ENCODE peak calls at places on chromosomes 6 and 20, in four cellular contexts. X is Karpas-422, G is endothelial cell of umbilical vein, W is adipocyte. V is an unnamed sample.

GRCh38 chr6:154481541-154482013 is 28.9 kb downstream of the CNKSR3 start:
- DNase-seq in X (no peak), G (no peak), W (no peak), V (no peak)

GRCh38 chr6:52603000-52603795 is 26.3 kb upstream of the TRAM2 start:
- DNase-seq in X (no peak), G (peak; percentile 67), W (peak; percentile 67), V (peak; percentile 84)

GRCh38 chr6:140371360-140371870 is 997.0 kb upstream of the CITED2 start:
- DNase-seq in X (no peak), G (peak; percentile 7), W (no peak), V (peak; percentile 28)

GRCh38 chr20:57695012-57695411 is 14.8 kb downstream of the PMEPA1 start:
- DNase-seq in X (no peak), G (no peak), W (no peak), V (no peak)

GRCh38 chr6:87279051-87279595 is 43.3 kb upstream of the SMIM8 start:
- DNase-seq in X (no peak), G (no peak), W (no peak), V (no peak)

GRCh38 chr20:12882832-12883506 is 125.8 kb upstream of the SPTLC3 start:
- DNase-seq in X (no peak), G (no peak), W (peak; percentile 5), V (peak; percentile 61)

GRCh38 chr6:108194503-108194902 is 28.7 kb downstream of the NR2E1 start:
- DNase-seq in X (no peak), G (no peak), W (no peak), V (no peak)

GRCh38 chr6:39209360-39209811 is 19.9 kb downstream of the KCNK5 start:
- DNase-seq in X (no peak), G (no peak), W (no peak), V (no peak)

GRCh38 chr20:32483351-32484220 is 101.5 kb downstream of the NOL4L start:
- DNase-seq in X (peak; percentile 62), G (peak; percentile 75), W (peak; percentile 84), V (peak; percentile 85)

GRCh38 chr6:35214869-35215664 is 1.3 kb downstream of the SCUBE3 start:
- DNase-seq in X (no peak), G (no peak), W (peak; percentile 14), V (peak; percentile 46)

GRCh38 chr6:108106261-108106660 is 31.7 kb upstream of the OSTM1 start:
- DNase-seq in X (no peak), G (no peak), W (no peak), V (no peak)

GRCh38 chr20:33660035-33660684 is 2.0 kb upstream of the C20orf144 start:
- DNase-seq in X (no peak), G (no peak), W (no peak), V (no peak)

GRCh38 chr6:42104807-42105713 is 37.4 kb downstream of the C6orf132 start:
- DNase-seq in X (no peak), G (no peak), W (no peak), V (no peak)

GRCh38 chr6:167676000-167676665 is 150.6 kb upstream of the AFDN start:
- DNase-seq in X (no peak), G (peak; percentile 96), W (no peak), V (no peak)

GRCh38 chr6:34182751-34183531 is 37.1 kb upstream of the GRM4 start:
- DNase-seq in X (no peak), G (no peak), W (no peak), V (no peak)

GRCh38 chr6:89118931-89119330 is 1.1 kb upstream of the SRSF12 start:
- DNase-seq in X (no peak), G (no peak), W (no peak), V (peak; percentile 12)

GRCh38 chr6:118165500-118165899 is 258.4 kb downstream of the SLC35F1 start:
- DNase-seq in X (no peak), G (no peak), W (no peak), V (no peak)

GRCh38 chr6:111087106-111087835 is at the start of gene SLC16A10:
- DNase-seq in X (peak; percentile 87), G (peak; percentile 35), W (peak; percentile 46), V (peak; percentile 33)

GRCh38 chr6:72182337-72183246 is 296.2 kb downstream of the RIMS1 start:
- DNase-seq in X (no peak), G (peak; percentile 39), W (peak; percentile 77), V (peak; percentile 58)

GRCh38 chr20:62551408-62552323 is 75.9 kb upstream of the GATA5 start:
- DNase-seq in X (no peak), G (no peak), W (no peak), V (no peak)

GRCh38 chr20:44720617-44720993 is 5.4 kb downstream of the CCN5 start:
- DNase-seq in X (no peak), G (no peak), W (peak; percentile 80), V (peak; percentile 93)

GRCh38 chr20:19784511-19785172 is 26.6 kb downstream of the RIN2 start:
- DNase-seq in X (peak; percentile 93), G (peak; percentile 91), W (peak; percentile 94), V (peak; percentile 88)

GRCh38 chr6:32117461-32117860 is 8.3 kb upstream of the TNXB start:
- DNase-seq in X (no peak), G (no peak), W (no peak), V (no peak)

GRCh38 chr6:169269180-169270076 is 15.8 kb upstream of the THBS2 start:
- DNase-seq in X (no peak), G (no peak), W (peak; percentile 65), V (peak; percentile 77)

GRCh38 chr6:140463312-140463710 is 1088.9 kb upstream of the CITED2 start:
- DNase-seq in X (no peak), G (no peak), W (peak; percentile 58), V (no peak)

GRCh38 chr20:41142914-41143313 is 5.6 kb downstream of the PLCG1 start:
- DNase-seq in X (peak; percentile 64), G (no peak), W (no peak), V (no peak)

GRCh38 chr20:34984756-34985261 is 29.1 kb downstream of the MYH7B start:
- DNase-seq in X (no peak), G (no peak), W (no peak), V (no peak)

GRCh38 chr20:16001286-16001685 is 572.0 kb downstream of the KIF16B start:
- DNase-seq in X (no peak), G (no peak), W (peak; percentile 40), V (peak; percentile 9)

GRCh38 chr20:49682798-49683197 is 30.9 kb downstream of the B4GALT5 start:
- DNase-seq in X (no peak), G (no peak), W (no peak), V (no peak)

GRCh38 chr20:49684335-49684997 is 29.2 kb downstream of the B4GALT5 start:
- DNase-seq in X (no peak), G (no peak), W (no peak), V (no peak)

GRCh38 chr20:49680475-49680874 is 33.2 kb downstream of the B4GALT5 start:
- DNase-seq in X (no peak), G (no peak), W (no peak), V (no peak)

GRCh38 chr20:49685161-49685601 is 28.5 kb downstream of the B4GALT5 start:
- DNase-seq in X (no peak), G (no peak), W (no peak), V (peak; percentile 56)

GRCh38 chr20:49682278-49682677 is 31.4 kb downstream of the B4GALT5 start:
- DNase-seq in X (no peak), G (no peak), W (no peak), V (no peak)
- H3K9ac ChIP-seq in X (no peak overlapping the region), G (no peak overlapping the region), W (no peak overlapping the region), V (no peak overlapping the region)

DNA sequence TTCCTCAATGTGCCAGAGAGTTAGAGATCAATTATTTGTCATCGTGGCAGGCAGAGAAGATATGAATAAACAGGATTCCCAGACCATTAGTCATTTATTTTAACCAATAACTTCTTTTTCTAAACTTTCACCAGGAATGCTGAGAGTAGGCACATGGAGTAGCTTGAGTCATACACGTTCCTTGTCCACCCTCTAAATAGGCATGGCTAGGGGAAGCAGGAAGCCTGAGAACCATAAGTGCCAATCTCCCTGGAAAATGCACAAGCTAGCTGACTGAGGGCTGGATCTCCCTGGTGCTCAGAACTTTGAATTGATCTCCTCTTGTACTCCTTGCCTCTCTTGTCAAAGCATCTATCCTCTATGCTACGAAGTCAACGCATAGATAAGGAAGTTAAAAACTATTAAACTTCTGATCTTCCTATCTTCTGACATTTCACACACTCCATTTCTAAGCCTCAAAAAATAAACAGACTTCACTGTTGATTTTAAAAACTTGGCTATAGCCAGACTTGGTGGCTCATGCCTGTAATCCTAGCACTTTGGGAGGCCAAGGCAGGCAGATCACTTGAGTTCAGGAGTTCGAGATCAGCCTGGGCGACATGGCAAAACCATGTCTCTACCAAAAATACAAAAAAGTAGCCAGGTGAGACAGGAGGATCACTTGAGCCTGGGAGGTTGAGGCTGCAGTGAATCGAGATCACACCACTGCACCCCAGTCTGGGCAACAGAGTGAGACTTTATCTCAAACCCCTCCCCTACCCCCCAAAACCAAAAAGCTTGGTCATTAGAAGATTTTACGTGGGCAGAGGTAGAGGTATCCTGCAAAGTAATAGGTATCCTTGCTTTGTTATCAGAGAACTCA is 11.8 kb downstream of the ADTRP start:
- DNase-seq in X (no peak), G (peak; percentile 94), W (peak; percentile 94), V (peak; percentile 98)
- H3K4me3 ChIP-seq in X (no peak overlapping the region), G (no peak overlapping the region), W (no peak overlapping the region), V (no peak overlapping the region)

DNA sequence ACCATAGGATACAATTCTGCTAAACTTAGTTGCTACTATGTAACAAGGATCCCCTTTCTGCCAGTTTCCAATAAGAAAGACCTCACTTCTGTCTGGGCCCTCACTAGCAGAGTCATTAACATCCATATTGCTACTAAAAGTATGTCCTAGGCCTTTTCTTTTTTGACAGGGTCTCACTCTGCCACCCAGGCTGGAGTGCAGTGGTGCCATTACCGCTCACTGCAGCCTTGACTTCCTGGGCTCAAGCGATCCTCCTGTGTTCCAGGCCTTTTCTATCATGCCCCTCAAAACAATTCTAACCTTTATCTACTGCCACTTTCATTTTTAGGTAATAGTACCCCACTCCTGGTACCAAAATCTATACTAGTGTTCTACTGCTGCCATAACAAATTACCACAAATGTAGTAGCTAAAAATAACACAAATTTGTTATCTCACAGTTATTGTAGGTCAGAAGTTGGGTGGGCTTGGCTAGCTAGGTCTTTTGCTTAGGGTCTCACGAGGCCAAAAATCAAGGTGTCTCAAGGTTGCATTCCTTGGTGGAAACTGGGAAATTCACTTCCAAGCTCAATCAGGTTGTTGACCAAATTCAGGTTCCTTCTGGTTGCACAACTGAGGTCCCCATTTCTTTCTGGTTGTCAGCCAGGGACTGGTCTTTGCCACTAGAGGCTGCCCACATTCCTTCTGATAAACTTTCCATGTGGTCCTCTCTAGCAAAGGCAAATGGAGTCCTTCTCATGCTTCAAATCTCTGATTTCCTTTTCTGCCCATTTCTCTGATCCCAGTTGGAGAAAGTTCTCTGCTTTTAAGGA is 3.0 kb downstream of the CSNK2A1 start:
- DNase-seq in X (no peak), G (no peak), W (no peak), V (no peak)
- H3K9ac ChIP-seq in X (no peak overlapping the region), G (no peak overlapping the region), W (no peak overlapping the region), V (no peak overlapping the region)

DNA sequence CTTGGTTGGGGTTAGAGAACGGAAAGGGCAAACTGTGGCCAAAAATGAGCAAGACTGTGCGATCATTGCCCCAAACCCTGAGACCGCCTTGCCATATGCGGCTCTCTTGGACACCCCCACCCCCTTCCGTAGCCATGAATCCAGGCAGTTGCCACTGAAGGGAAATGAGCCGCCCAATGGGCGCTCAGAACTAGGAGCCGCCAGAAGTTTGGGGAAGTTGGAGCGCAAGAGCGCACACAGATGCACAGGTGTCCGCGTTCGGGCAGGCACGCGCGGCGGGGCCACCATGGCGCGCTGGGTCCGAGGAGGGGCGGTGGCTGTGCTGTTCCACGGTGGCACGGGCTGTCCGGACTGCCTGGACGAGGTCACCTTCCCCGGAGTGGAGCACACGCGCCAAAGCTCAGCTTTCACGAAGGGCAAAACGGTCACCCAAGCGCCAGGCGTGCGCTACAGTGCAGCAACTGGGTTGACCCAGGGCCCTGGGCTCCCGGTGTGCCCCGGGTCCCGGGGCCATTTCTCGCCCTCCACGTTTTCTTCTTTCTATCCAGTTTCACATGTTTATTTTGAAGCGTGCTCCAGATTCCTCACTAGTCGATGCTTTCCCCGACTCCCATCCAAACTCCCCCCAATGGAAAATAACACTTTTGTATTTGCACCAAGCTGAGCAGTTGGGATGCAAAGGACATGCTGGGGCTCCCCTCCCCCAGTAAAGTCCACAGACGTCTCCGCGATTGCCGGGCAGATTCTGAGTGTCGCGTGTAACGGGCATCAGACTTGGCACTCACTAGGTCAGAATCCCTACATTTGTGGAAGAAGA is 903 bp upstream of the PDE10A start:
- DNase-seq in X (no peak), G (no peak), W (peak; percentile 10), V (peak; percentile 16)
- H3K4me3 ChIP-seq in X (no peak overlapping the region), G (peak overlapping the region; percentile 43), W (peak overlapping the region; percentile 71), V (no peak overlapping the region)

V was measured in GM23248.